ENCODE peak calls at places on chromosome 21, in ten cellular contexts. One of them, this sample, is unnamed.

GRCh38 chr21:42685036-42685435 is 31.6 kb downstream of the PDE9A start:
- DNase-seq in tibial nerve: no peak
- DNase-seq in activated T-helper 1 cell treated with anti-CD3 and anti-CD28 coated beads, Interleukin-2, amount 50 U/mL, for 16 hours: no peak
- DNase-seq in fibroblast of lung: no peak
- DNase-seq in hepatocyte: no peak
- DNase-seq in fibroblast of the conjunctiva: no peak
- DNase-seq in stimulated activated CD8-positive, alpha-beta memory T cell treated with anti-CD3 and anti-CD28 coated beads, Interleukin-15, amount 100 ng/mL, for 4 hours: no peak
- DNase-seq in cardiac muscle cell: no peak
- DNase-seq in NCI-H2029: no peak
- DNase-seq in CD4-positive, alpha-beta memory T cell: no peak
- DNase-seq in this sample: no peak

GRCh38 chr21:42307106-42307505 is 8.1 kb downstream of the TFF3 start:
- DNase-seq in tibial nerve: no peak
- DNase-seq in activated T-helper 1 cell treated with anti-CD3 and anti-CD28 coated beads, Interleukin-2, amount 50 U/mL, for 16 hours: no peak
- DNase-seq in fibroblast of lung: no peak
- DNase-seq in hepatocyte: no peak
- DNase-seq in fibroblast of the conjunctiva: no peak
- DNase-seq in stimulated activated CD8-positive, alpha-beta memory T cell treated with anti-CD3 and anti-CD28 coated beads, Interleukin-15, amount 100 ng/mL, for 4 hours: no peak
- DNase-seq in cardiac muscle cell: no peak
- DNase-seq in NCI-H2029: no peak
- DNase-seq in CD4-positive, alpha-beta memory T cell: no peak
- DNase-seq in this sample: no peak

GRCh38 chr21:17854771-17855170 is 35.6 kb upstream of the C21orf91 start:
- DNase-seq in tibial nerve: no peak
- DNase-seq in activated T-helper 1 cell treated with anti-CD3 and anti-CD28 coated beads, Interleukin-2, amount 50 U/mL, for 16 hours: no peak
- DNase-seq in fibroblast of lung: no peak
- DNase-seq in hepatocyte: no peak
- DNase-seq in fibroblast of the conjunctiva: no peak
- DNase-seq in stimulated activated CD8-positive, alpha-beta memory T cell treated with anti-CD3 and anti-CD28 coated beads, Interleukin-15, amount 100 ng/mL, for 4 hours: no peak
- DNase-seq in cardiac muscle cell: no peak
- DNase-seq in NCI-H2029: no peak
- DNase-seq in CD4-positive, alpha-beta memory T cell: no peak
- DNase-seq in this sample: no peak

GRCh38 chr21:46144464-46145070 is 10.8 kb downstream of the FTCD start:
- DNase-seq in tibial nerve: no peak
- DNase-seq in activated T-helper 1 cell treated with anti-CD3 and anti-CD28 coated beads, Interleukin-2, amount 50 U/mL, for 16 hours: no peak
- DNase-seq in fibroblast of lung: no peak
- DNase-seq in hepatocyte: no peak
- DNase-seq in fibroblast of the conjunctiva: no peak
- DNase-seq in stimulated activated CD8-positive, alpha-beta memory T cell treated with anti-CD3 and anti-CD28 coated beads, Interleukin-15, amount 100 ng/mL, for 4 hours: no peak
- DNase-seq in cardiac muscle cell: no peak
- DNase-seq in NCI-H2029: no peak
- DNase-seq in CD4-positive, alpha-beta memory T cell: no peak
- DNase-seq in this sample: no peak

GRCh38 chr21:29133796-29134195 is 3.4 kb downstream of the MAP3K7CL start:
- DNase-seq in tibial nerve: no peak
- DNase-seq in activated T-helper 1 cell treated with anti-CD3 and anti-CD28 coated beads, Interleukin-2, amount 50 U/mL, for 16 hours: no peak
- DNase-seq in fibroblast of lung: peak
- DNase-seq in hepatocyte: no peak
- DNase-seq in fibroblast of the conjunctiva: no peak
- DNase-seq in stimulated activated CD8-positive, alpha-beta memory T cell treated with anti-CD3 and anti-CD28 coated beads, Interleukin-15, amount 100 ng/mL, for 4 hours: no peak
- DNase-seq in cardiac muscle cell: no peak
- DNase-seq in NCI-H2029: no peak
- DNase-seq in CD4-positive, alpha-beta memory T cell: no peak
- DNase-seq in this sample: no peak

GRCh38 chr21:31872452-31873274 is at the start of gene HUNK:
- DNase-seq in tibial nerve: no peak
- DNase-seq in activated T-helper 1 cell treated with anti-CD3 and anti-CD28 coated beads, Interleukin-2, amount 50 U/mL, for 16 hours: no peak
- DNase-seq in fibroblast of lung: peak
- DNase-seq in hepatocyte: peak
- DNase-seq in fibroblast of the conjunctiva: no peak
- DNase-seq in stimulated activated CD8-positive, alpha-beta memory T cell treated with anti-CD3 and anti-CD28 coated beads, Interleukin-15, amount 100 ng/mL, for 4 hours: no peak
- DNase-seq in cardiac muscle cell: peak
- DNase-seq in NCI-H2029: peak
- DNase-seq in CD4-positive, alpha-beta memory T cell: no peak
- DNase-seq in this sample: peak

GRCh38 chr21:31248598-31248997 is 95.5 kb downstream of the TIAM1 start:
- DNase-seq in tibial nerve: no peak
- DNase-seq in activated T-helper 1 cell treated with anti-CD3 and anti-CD28 coated beads, Interleukin-2, amount 50 U/mL, for 16 hours: no peak
- DNase-seq in fibroblast of lung: peak
- DNase-seq in hepatocyte: no peak
- DNase-seq in fibroblast of the conjunctiva: no peak
- DNase-seq in stimulated activated CD8-positive, alpha-beta memory T cell treated with anti-CD3 and anti-CD28 coated beads, Interleukin-15, amount 100 ng/mL, for 4 hours: no peak
- DNase-seq in cardiac muscle cell: no peak
- DNase-seq in NCI-H2029: no peak
- DNase-seq in CD4-positive, alpha-beta memory T cell: no peak
- DNase-seq in this sample: no peak

GRCh38 chr21:32392299-32392879 is 423 bp downstream of the URB1 start:
- DNase-seq in tibial nerve: no peak
- DNase-seq in activated T-helper 1 cell treated with anti-CD3 and anti-CD28 coated beads, Interleukin-2, amount 50 U/mL, for 16 hours: no peak
- DNase-seq in fibroblast of lung: peak
- DNase-seq in hepatocyte: peak
- DNase-seq in fibroblast of the conjunctiva: no peak
- DNase-seq in stimulated activated CD8-positive, alpha-beta memory T cell treated with anti-CD3 and anti-CD28 coated beads, Interleukin-15, amount 100 ng/mL, for 4 hours: no peak
- DNase-seq in cardiac muscle cell: no peak
- DNase-seq in NCI-H2029: no peak
- DNase-seq in CD4-positive, alpha-beta memory T cell: no peak
- DNase-seq in this sample: no peak